ENCODE peak calls at places on chromosomes 11 and 22, in eight cellular contexts. One of them, this sample, is unnamed.

GRCh38 chr11:102495161-102496042 is 35.1 kb downstream of the MMP7 start:
- DNase-seq in gastrocnemius medialis: peak; percentile 13
- DNase-seq in MG63: peak; percentile 14
- DNase-seq in neural progenitor cell: peak; percentile 80
- DNase-seq in stomach: no peak
- DNase-seq in HAP-1: peak; percentile 81
- DNase-seq in A673: peak; percentile 87
- DNase-seq in heart left ventricle: no peak
- DNase-seq in this sample: peak; percentile 54

GRCh38 chr22:20242393-20243175 is 25.5 kb downstream of the RTN4R start:
- DNase-seq in gastrocnemius medialis: no peak
- DNase-seq in MG63: no peak
- DNase-seq in neural progenitor cell: no peak
- DNase-seq in stomach: no peak
- DNase-seq in HAP-1: no peak
- DNase-seq in A673: no peak
- DNase-seq in heart left ventricle: no peak
- DNase-seq in this sample: peak; percentile 42

GRCh38 chr11:794766-795637 is 3.1 kb downstream of the SLC25A22 start:
- DNase-seq in gastrocnemius medialis: no peak
- DNase-seq in MG63: no peak
- DNase-seq in neural progenitor cell: no peak
- DNase-seq in stomach: peak; percentile 64
- DNase-seq in HAP-1: no peak
- DNase-seq in A673: no peak
- DNase-seq in heart left ventricle: no peak
- DNase-seq in this sample: no peak

GRCh38 chr11:75654314-75654713 is 14.5 kb downstream of the MAP6 start:
- DNase-seq in gastrocnemius medialis: no peak
- DNase-seq in MG63: no peak
- DNase-seq in neural progenitor cell: no peak
- DNase-seq in stomach: no peak
- DNase-seq in HAP-1: no peak
- DNase-seq in A673: no peak
- DNase-seq in heart left ventricle: no peak
- DNase-seq in this sample: no peak

GRCh38 chr11:444397-445144 is 2.8 kb upstream of the ANO9 start:
- DNase-seq in gastrocnemius medialis: no peak
- DNase-seq in MG63: peak; percentile 39
- DNase-seq in neural progenitor cell: no peak
- DNase-seq in stomach: peak; percentile 33
- DNase-seq in HAP-1: no peak
- DNase-seq in A673: no peak
- DNase-seq in heart left ventricle: no peak
- DNase-seq in this sample: no peak

GRCh38 chr11:7442588-7443215 is 42.6 kb upstream of the OLFML1 start:
- DNase-seq in gastrocnemius medialis: peak; percentile 18
- DNase-seq in MG63: peak; percentile 46
- DNase-seq in neural progenitor cell: peak; percentile 76
- DNase-seq in stomach: peak; percentile 76
- DNase-seq in HAP-1: peak; percentile 62
- DNase-seq in A673: peak; percentile 62
- DNase-seq in heart left ventricle: peak; percentile 53
- DNase-seq in this sample: peak; percentile 15

GRCh38 chr11:23995891-23996290 is 501.0 kb upstream of the LUZP2 start:
- DNase-seq in gastrocnemius medialis: no peak
- DNase-seq in MG63: no peak
- DNase-seq in neural progenitor cell: no peak
- DNase-seq in stomach: no peak
- DNase-seq in HAP-1: no peak
- DNase-seq in A673: no peak
- DNase-seq in heart left ventricle: no peak
- DNase-seq in this sample: no peak

GRCh38 chr11:72003776-72004171 is 5.1 kb downstream of the IL18BP start:
- DNase-seq in gastrocnemius medialis: no peak
- DNase-seq in MG63: no peak
- DNase-seq in neural progenitor cell: no peak
- DNase-seq in stomach: no peak
- DNase-seq in HAP-1: no peak
- DNase-seq in A673: no peak
- DNase-seq in heart left ventricle: no peak
- DNase-seq in this sample: no peak

GRCh38 chr11:102497061-102497460 is 33.5 kb downstream of the MMP7 start:
- DNase-seq in gastrocnemius medialis: no peak
- DNase-seq in MG63: no peak
- DNase-seq in neural progenitor cell: no peak
- DNase-seq in stomach: no peak
- DNase-seq in HAP-1: no peak
- DNase-seq in A673: no peak
- DNase-seq in heart left ventricle: no peak
- DNase-seq in this sample: no peak

GRCh38 chr11:2704896-2705606 is 5.3 kb upstream of the KCNQ1OT1 start:
- DNase-seq in gastrocnemius medialis: no peak
- DNase-seq in MG63: no peak
- DNase-seq in neural progenitor cell: no peak
- DNase-seq in stomach: no peak
- DNase-seq in HAP-1: no peak
- DNase-seq in A673: no peak
- DNase-seq in heart left ventricle: no peak
- DNase-seq in this sample: no peak

GRCh38 chr11:132878111-132878510 is 654.2 kb downstream of the OPCML start:
- DNase-seq in gastrocnemius medialis: no peak
- DNase-seq in MG63: no peak
- DNase-seq in neural progenitor cell: no peak
- DNase-seq in stomach: no peak
- DNase-seq in HAP-1: no peak
- DNase-seq in A673: no peak
- DNase-seq in heart left ventricle: no peak
- DNase-seq in this sample: no peak

GRCh38 chr11:132876301-132877071 is 655.8 kb downstream of the OPCML start:
- DNase-seq in gastrocnemius medialis: no peak
- DNase-seq in MG63: no peak
- DNase-seq in neural progenitor cell: no peak
- DNase-seq in stomach: no peak
- DNase-seq in HAP-1: no peak
- DNase-seq in A673: no peak
- DNase-seq in heart left ventricle: no peak
- DNase-seq in this sample: no peak

GRCh38 chr11:132872223-132872622 is 660.1 kb downstream of the OPCML start:
- DNase-seq in gastrocnemius medialis: no peak
- DNase-seq in MG63: no peak
- DNase-seq in neural progenitor cell: no peak
- DNase-seq in stomach: no peak
- DNase-seq in HAP-1: no peak
- DNase-seq in A673: no peak
- DNase-seq in heart left ventricle: no peak
- DNase-seq in this sample: no peak

GRCh38 chr11:132874638-132875037 is 657.7 kb downstream of the OPCML start:
- DNase-seq in gastrocnemius medialis: no peak
- DNase-seq in MG63: peak; percentile 38
- DNase-seq in neural progenitor cell: no peak
- DNase-seq in stomach: no peak
- DNase-seq in HAP-1: no peak
- DNase-seq in A673: no peak
- DNase-seq in heart left ventricle: no peak
- DNase-seq in this sample: no peak
- H3K36me3 ChIP-seq in gastrocnemius medialis: no peaks in the 10 kb centered on the region
- H3K36me3 ChIP-seq in MG63: no peaks in the 10 kb centered on the region
- H3K36me3 ChIP-seq in neural progenitor cell: no peaks in the 10 kb centered on the region
- H3K36me3 ChIP-seq in stomach: no peaks in the 10 kb centered on the region
- H3K36me3 ChIP-seq in HAP-1: no peaks in the 10 kb centered on the region
- H3K36me3 ChIP-seq in A673: no peaks in the 10 kb centered on the region
- H3K36me3 ChIP-seq in heart left ventricle: no peaks in the 10 kb centered on the region
- H3K36me3 ChIP-seq in this sample: no peaks in the 10 kb centered on the region

DNA sequence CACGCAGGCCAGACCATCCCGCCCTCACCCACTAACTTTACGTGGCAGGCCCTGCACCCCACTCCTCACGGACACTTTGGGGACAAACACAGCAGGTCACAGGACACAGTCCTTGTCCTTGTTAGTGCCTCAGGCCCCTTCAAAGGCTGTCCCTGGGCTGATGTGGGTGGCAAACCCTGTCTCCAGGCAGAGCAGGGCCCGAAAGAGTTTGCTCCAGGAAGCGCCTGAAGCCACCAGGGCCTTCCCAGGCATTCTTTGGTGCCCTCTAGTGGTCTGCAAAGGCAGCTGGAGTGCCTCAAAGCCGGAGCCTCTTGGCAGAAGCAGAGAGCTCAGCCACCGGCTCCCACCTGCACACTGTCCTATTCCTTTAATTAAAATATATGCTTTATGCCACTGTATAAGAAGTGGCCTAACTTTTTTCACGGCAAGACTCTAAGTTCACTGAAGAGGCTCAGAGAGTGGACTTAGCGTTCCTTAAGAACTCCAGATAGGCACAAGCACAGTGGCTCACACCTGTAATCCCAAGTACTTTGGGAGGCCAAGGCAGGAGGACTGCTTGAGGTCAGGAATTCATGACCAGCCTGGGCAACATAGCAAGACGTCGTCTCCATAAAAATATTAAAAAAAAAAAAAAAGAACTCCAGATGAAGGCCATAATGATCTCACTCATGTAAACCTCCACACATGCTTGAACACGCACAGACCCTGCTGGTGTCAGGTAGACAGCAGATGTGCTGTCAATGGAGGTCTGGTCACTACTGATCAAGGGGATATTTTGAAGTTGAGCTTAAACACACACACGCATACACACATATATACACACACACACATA is 11.1 kb downstream of the TXN2 start:
- DNase-seq in gastrocnemius medialis: peak; percentile 68
- DNase-seq in MG63: peak; percentile 73
- DNase-seq in neural progenitor cell: peak; percentile 87
- DNase-seq in stomach: peak; percentile 87
- DNase-seq in HAP-1: peak; percentile 71
- DNase-seq in A673: peak; percentile 89
- DNase-seq in heart left ventricle: peak; percentile 85
- DNase-seq in this sample: peak; percentile 58
- H3K36me3 ChIP-seq in gastrocnemius medialis: no peaks in the 10 kb centered on the region
- H3K36me3 ChIP-seq in MG63: peaks cover 45% of the 10 kb centered on the region
- H3K36me3 ChIP-seq in neural progenitor cell: no peaks in the 10 kb centered on the region
- H3K36me3 ChIP-seq in stomach: peaks cover 66% of the 10 kb centered on the region
- H3K36me3 ChIP-seq in HAP-1: peaks cover 56% of the 10 kb centered on the region
- H3K36me3 ChIP-seq in A673: peaks cover 22% of the 10 kb centered on the region
- H3K36me3 ChIP-seq in heart left ventricle: peaks cover 43% of the 10 kb centered on the region
- H3K36me3 ChIP-seq in this sample: peaks cover 64% of the 10 kb centered on the region

GRCh38 chr22:22957090-22957489 is 69.5 kb downstream of the IGLL5 start:
- DNase-seq in gastrocnemius medialis: no peak
- DNase-seq in MG63: no peak
- DNase-seq in neural progenitor cell: no peak
- DNase-seq in stomach: no peak
- DNase-seq in HAP-1: no peak
- DNase-seq in A673: no peak
- DNase-seq in heart left ventricle: no peak
- DNase-seq in this sample: no peak
- H3K36me3 ChIP-seq in gastrocnemius medialis: no peaks in the 10 kb centered on the region
- H3K36me3 ChIP-seq in MG63: no peaks in the 10 kb centered on the region
- H3K36me3 ChIP-seq in neural progenitor cell: no peaks in the 10 kb centered on the region
- H3K36me3 ChIP-seq in stomach: no peaks in the 10 kb centered on the region
- H3K36me3 ChIP-seq in HAP-1: no peaks in the 10 kb centered on the region
- H3K36me3 ChIP-seq in A673: no peaks in the 10 kb centered on the region
- H3K36me3 ChIP-seq in heart left ventricle: no peaks in the 10 kb centered on the region
- H3K36me3 ChIP-seq in this sample: no peaks in the 10 kb centered on the region

DNA sequence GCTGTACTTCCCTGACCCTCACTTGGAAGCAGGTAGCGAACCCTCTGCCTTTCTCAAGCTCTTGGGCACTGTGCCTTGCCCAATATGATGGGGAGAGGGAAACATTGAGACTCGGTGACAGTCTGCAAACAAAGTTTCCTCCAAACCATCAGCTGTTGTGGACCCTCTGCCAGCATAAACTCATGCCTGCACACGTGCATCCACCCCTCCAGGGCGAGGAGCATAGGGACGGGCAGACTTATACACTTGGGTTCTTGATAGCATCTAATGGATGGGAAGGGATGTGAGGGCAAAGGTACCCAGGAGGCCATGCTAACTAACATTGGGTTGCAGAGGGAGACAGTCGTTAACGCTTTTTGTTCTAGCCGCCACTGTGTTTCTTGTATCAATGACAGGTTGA is 8.2 kb upstream of the MAPK8IP1 start:
- DNase-seq in gastrocnemius medialis: no peak
- DNase-seq in MG63: no peak
- DNase-seq in neural progenitor cell: no peak
- DNase-seq in stomach: no peak
- DNase-seq in HAP-1: no peak
- DNase-seq in A673: no peak
- DNase-seq in heart left ventricle: no peak
- DNase-seq in this sample: no peak
- H3K36me3 ChIP-seq in gastrocnemius medialis: no peaks in the 10 kb centered on the region
- H3K36me3 ChIP-seq in MG63: no peaks in the 10 kb centered on the region
- H3K36me3 ChIP-seq in neural progenitor cell: no peaks in the 10 kb centered on the region
- H3K36me3 ChIP-seq in stomach: peaks cover 100% of the 10 kb centered on the region
- H3K36me3 ChIP-seq in HAP-1: peaks cover 27% of the 10 kb centered on the region
- H3K36me3 ChIP-seq in A673: peaks cover 31% of the 10 kb centered on the region
- H3K36me3 ChIP-seq in heart left ventricle: peaks cover 79% of the 10 kb centered on the region
- H3K36me3 ChIP-seq in this sample: peaks cover 17% of the 10 kb centered on the region

GRCh38 chr11:118449316-118449918 is 13.1 kb downstream of the KMT2A start:
- DNase-seq in gastrocnemius medialis: no peak
- DNase-seq in MG63: no peak
- DNase-seq in neural progenitor cell: no peak
- DNase-seq in stomach: no peak
- DNase-seq in HAP-1: no peak
- DNase-seq in A673: no peak
- DNase-seq in heart left ventricle: no peak
- DNase-seq in this sample: no peak
- H3K36me3 ChIP-seq in gastrocnemius medialis: no peaks in the 10 kb centered on the region
- H3K36me3 ChIP-seq in MG63: peaks cover 31% of the 10 kb centered on the region
- H3K36me3 ChIP-seq in neural progenitor cell: no peaks in the 10 kb centered on the region
- H3K36me3 ChIP-seq in stomach: peaks cover 6% of the 10 kb centered on the region
- H3K36me3 ChIP-seq in HAP-1: peaks cover 14% of the 10 kb centered on the region
- H3K36me3 ChIP-seq in A673: no peaks in the 10 kb centered on the region
- H3K36me3 ChIP-seq in heart left ventricle: no peaks in the 10 kb centered on the region
- H3K36me3 ChIP-seq in this sample: peaks cover 4% of the 10 kb centered on the region

GRCh38 chr11:46635557-46636139 is 18.3 kb downstream of the ATG13 start:
- DNase-seq in gastrocnemius medialis: no peak
- DNase-seq in MG63: no peak
- DNase-seq in neural progenitor cell: no peak
- DNase-seq in stomach: no peak
- DNase-seq in HAP-1: peak; percentile 52
- DNase-seq in A673: no peak
- DNase-seq in heart left ventricle: no peak
- DNase-seq in this sample: no peak

GRCh38 chr11:46630237-46630636 is 12.9 kb downstream of the ATG13 start:
- DNase-seq in gastrocnemius medialis: no peak
- DNase-seq in MG63: no peak
- DNase-seq in neural progenitor cell: no peak
- DNase-seq in stomach: no peak
- DNase-seq in HAP-1: no peak
- DNase-seq in A673: no peak
- DNase-seq in heart left ventricle: no peak
- DNase-seq in this sample: no peak

GRCh38 chr11:46631676-46632075 is 14.3 kb downstream of the ATG13 start:
- DNase-seq in gastrocnemius medialis: no peak
- DNase-seq in MG63: no peak
- DNase-seq in neural progenitor cell: no peak
- DNase-seq in stomach: no peak
- DNase-seq in HAP-1: no peak
- DNase-seq in A673: no peak
- DNase-seq in heart left ventricle: no peak
- DNase-seq in this sample: no peak

GRCh38 chr11:46632502-46632901 is 15.1 kb downstream of the ATG13 start:
- DNase-seq in gastrocnemius medialis: no peak
- DNase-seq in MG63: no peak
- DNase-seq in neural progenitor cell: no peak
- DNase-seq in stomach: no peak
- DNase-seq in HAP-1: no peak
- DNase-seq in A673: no peak
- DNase-seq in heart left ventricle: no peak
- DNase-seq in this sample: no peak

GRCh38 chr11:46633291-46634217 is 16.2 kb downstream of the ATG13 start:
- DNase-seq in gastrocnemius medialis: no peak
- DNase-seq in MG63: no peak
- DNase-seq in neural progenitor cell: no peak
- DNase-seq in stomach: no peak
- DNase-seq in HAP-1: no peak
- DNase-seq in A673: no peak
- DNase-seq in heart left ventricle: no peak
- DNase-seq in this sample: no peak
- H3K36me3 ChIP-seq in gastrocnemius medialis: no peaks in the 10 kb centered on the region
- H3K36me3 ChIP-seq in MG63: peaks cover 8% of the 10 kb centered on the region
- H3K36me3 ChIP-seq in neural progenitor cell: no peaks in the 10 kb centered on the region
- H3K36me3 ChIP-seq in stomach: peaks cover 62% of the 10 kb centered on the region
- H3K36me3 ChIP-seq in HAP-1: peaks cover 3% of the 10 kb centered on the region
- H3K36me3 ChIP-seq in A673: peaks cover 18% of the 10 kb centered on the region
- H3K36me3 ChIP-seq in heart left ventricle: peaks cover 26% of the 10 kb centered on the region
- H3K36me3 ChIP-seq in this sample: no peaks in the 10 kb centered on the region

This sample was measured in naive thymus-derived CD4-positive, alpha-beta T cell.